ENCODE peak calls at places on chromosome X, in seven cellular contexts. S, P, N, I, Y, Q and F are unnamed samples.

GRCh38 chrX:17082831-17083230 is 136.4 kb downstream of the REPS2 start:
- DNase-seq in S (no peak), P (no peak), N (no peak), I (no peak), Y (peak), Q (no peak), F (no peak)

GRCh38 chrX:109485470-109486340 is 3.8 kb upstream of the GUCY2F start:
- DNase-seq in S (peak), P (peak), N (peak), I (peak), Y (peak), Q (peak), F (peak)

GRCh38 chrX:144732588-144732987 is 514.7 kb upstream of the SPANXN1 start:
- DNase-seq in S (no peak), P (no peak), N (no peak), I (no peak), Y (no peak), Q (no peak), F (no peak)

GRCh38 chrX:134013528-134013927 is 28.1 kb upstream of the GPC3 start:
- DNase-seq in S (no peak), P (no peak), N (no peak), I (no peak), Y (no peak), Q (no peak), F (no peak)

GRCh38 chrX:15616531-15616930 is 15.8 kb upstream of the ACE2 start:
- DNase-seq in S (no peak), P (no peak), N (no peak), I (no peak), Y (no peak), Q (no peak), F (no peak)

GRCh38 chrX:71908387-71908786 is 2.3 kb upstream of the NHSL2 start:
- DNase-seq in S (no peak), P (no peak), N (no peak), I (no peak), Y (no peak), Q (no peak), F (no peak)

GRCh38 chrX:48960291-48960690 is 2.9 kb upstream of the OTUD5 start:
- DNase-seq in S (no peak), P (no peak), N (no peak), I (no peak), Y (no peak), Q (no peak), F (peak)

GRCh38 chrX:18149454-18149853 is 71.2 kb downstream of the BEND2 start:
- DNase-seq in S (no peak), P (no peak), N (no peak), I (no peak), Y (peak), Q (no peak), F (no peak)

GRCh38 chrX:152037183-152037582 is 62.7 kb upstream of the GABRE start:
- DNase-seq in S (no peak), P (no peak), N (no peak), I (no peak), Y (no peak), Q (no peak), F (no peak)

GRCh38 chrX:107827852-107828251 is 2.2 kb downstream of the MID2 start:
- DNase-seq in S (no peak), P (no peak), N (no peak), I (no peak), Y (no peak), Q (no peak), F (no peak)

GRCh38 chrX:115058276-115058675 is 40.9 kb upstream of the IL13RA2 start:
- DNase-seq in S (no peak), P (no peak), N (no peak), I (no peak), Y (no peak), Q (peak), F (no peak)

GRCh38 chrX:103367502-103367901 is 8.8 kb upstream of the BEX3 start:
- DNase-seq in S (no peak), P (no peak), N (no peak), I (no peak), Y (no peak), Q (no peak), F (no peak)

GRCh38 chrX:53071604-53072417 is 10.4 kb upstream of the TSPYL2 start:
- DNase-seq in S (peak), P (peak), N (peak), I (peak), Y (peak), Q (peak), F (peak)

GRCh38 chrX:34559325-34559724 is 97.8 kb downstream of the TMEM47 start:
- DNase-seq in S (no peak), P (no peak), N (no peak), I (no peak), Y (peak), Q (peak), F (no peak)

GRCh38 chrX:49291615-49292337 is 11.7 kb upstream of the GAGE10 start:
- DNase-seq in S (peak), P (peak), N (peak), I (peak), Y (peak), Q (peak), F (peak)

GRCh38 chrX:38575888-38576287 is 14.5 kb downstream of the TSPAN7 start:
- DNase-seq in S (no peak), P (no peak), N (no peak), I (no peak), Y (no peak), Q (no peak), F (no peak)

GRCh38 chrX:38574858-38575257 is 13.5 kb downstream of the TSPAN7 start:
- DNase-seq in S (no peak), P (no peak), N (no peak), I (no peak), Y (no peak), Q (no peak), F (peak)

GRCh38 chrX:38570396-38570795 is 9.1 kb downstream of the TSPAN7 start:
- DNase-seq in S (no peak), P (no peak), N (no peak), I (no peak), Y (peak), Q (no peak), F (no peak)

DNA sequence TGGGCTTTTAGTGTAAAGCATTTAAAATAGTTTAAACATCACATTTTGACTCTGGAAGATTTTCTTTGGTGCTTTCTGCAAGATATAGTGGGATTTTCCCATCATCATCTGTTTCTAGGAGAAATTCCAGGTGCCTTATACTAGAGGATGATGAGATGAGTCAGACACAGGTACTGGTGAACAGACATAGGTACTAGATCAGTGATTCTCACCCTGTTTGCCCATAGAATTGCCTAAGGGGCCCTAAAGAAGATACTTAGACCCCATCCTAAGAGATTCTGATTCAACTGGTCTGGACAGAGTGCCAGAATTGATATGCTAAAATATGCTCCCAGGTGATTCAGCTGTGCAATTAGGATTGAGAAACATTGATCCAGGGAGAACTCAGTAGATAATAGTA is 9.7 kb downstream of the TSPAN7 start:
- DNase-seq in S (no peak), P (no peak), N (no peak), I (no peak), Y (no peak), Q (no peak), F (no peak)
- H3K27ac ChIP-seq in S (no peak), P (no peak), N (no peak), I (no peak), Y (no peak), Q (no peak), F (no peak)

GRCh38 chrX:46254623-46255022 is 290.6 kb downstream of the ZNF674 start:
- DNase-seq in S (no peak), P (no peak), N (no peak), I (no peak), Y (no peak), Q (no peak), F (no peak)
- H3K27ac ChIP-seq in S (no peak), P (no peak), N (no peak), I (no peak), Y (no peak), Q (no peak), F (no peak)

DNA sequence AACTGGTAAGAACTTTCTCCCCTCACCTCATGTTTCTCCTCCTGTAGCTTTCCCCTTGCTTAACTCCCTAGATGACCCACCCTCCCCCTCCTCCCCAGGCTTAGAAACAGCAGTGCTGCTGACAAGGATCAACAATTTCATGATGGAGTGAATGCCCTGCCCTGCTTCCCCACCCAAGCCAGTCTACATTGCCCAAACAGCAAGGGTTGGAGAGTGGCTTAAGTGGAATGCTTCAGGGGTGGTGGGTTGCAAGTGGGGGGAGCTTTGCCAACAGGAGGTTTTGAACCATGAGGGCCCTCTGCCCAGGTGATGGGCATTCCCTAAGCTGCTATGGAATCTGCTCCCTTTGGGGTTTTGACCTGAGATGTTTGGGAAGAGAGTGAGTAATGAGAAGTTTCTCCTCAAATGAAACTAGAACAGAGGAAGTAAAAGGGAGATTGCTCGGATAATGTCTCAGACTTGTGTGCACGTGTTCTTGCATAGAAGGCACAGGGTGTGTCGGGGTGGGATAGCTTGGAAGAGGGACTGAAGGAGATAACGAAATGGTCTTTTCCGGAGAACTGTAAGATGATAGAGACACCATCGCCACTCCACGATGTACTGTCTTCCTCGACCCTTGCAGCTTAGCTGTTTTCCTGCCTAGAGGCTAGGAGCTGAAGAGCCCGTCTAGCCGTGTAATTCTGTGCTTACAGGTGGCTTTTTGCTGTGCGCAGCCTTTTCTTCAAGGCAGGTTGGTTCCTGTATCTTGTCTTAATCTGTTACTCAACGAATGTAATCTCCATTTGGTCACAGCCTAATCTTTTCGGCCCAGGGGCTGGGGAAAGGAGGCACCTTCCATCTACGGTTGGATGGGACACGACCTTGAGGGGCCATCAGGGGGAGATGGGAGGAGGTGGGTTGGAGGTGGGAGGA is 10.1 kb downstream of the GDPD2 start:
- DNase-seq in S (no peak), P (no peak), N (no peak), I (no peak), Y (no peak), Q (no peak), F (no peak)
- H3K27ac ChIP-seq in S (peak), P (no peak), N (no peak), I (peak), Y (peak), Q (no peak), F (peak)

GRCh38 chrX:68789966-68790365 is 38.9 kb upstream of the EFNB1 start:
- DNase-seq in S (no peak), P (no peak), N (no peak), I (no peak), Y (no peak), Q (no peak), F (no peak)

GRCh38 chrX:68784816-68785215 is 44.0 kb upstream of the EFNB1 start:
- DNase-seq in S (no peak), P (no peak), N (no peak), I (no peak), Y (no peak), Q (no peak), F (no peak)
- H3K27ac ChIP-seq in S (no peak), P (no peak), N (no peak), I (no peak), Y (no peak), Q (no peak), F (no peak)

GRCh38 chrX:119503484-119503861 is 35.2 kb downstream of the SLC25A5 start:
- DNase-seq in S (peak), P (no peak), N (no peak), I (peak), Y (no peak), Q (peak), F (peak)
- H3K27ac ChIP-seq in S (peak), P (no peak), N (no peak), I (peak), Y (peak), Q (peak), F (peak)